ENCODE peak calls at places on chromosomes 16 and 17, in seven cellular contexts. One of them, this sample, is unnamed. For H3K27me3, the result is how much of the 10 kb centered on the place peaks cover.

GRCh38 chr17:69142473-69142802 is 743 bp upstream of the ABCA6 start:
- DNase-seq in mammary epithelial cell: peak
- DNase-seq in fibroblast of lung: peak
- DNase-seq in body of pancreas: peak
- DNase-seq in upper lobe of right lung: no peak
- DNase-seq in lower lobe of right lung: no peak
- DNase-seq in CD8-positive, alpha-beta T cell: no peak
- DNase-seq in this sample: no peak

GRCh38 chr17:76735006-76735405 is 2.1 kb downstream of the SRSF2 start:
- DNase-seq in body of pancreas: no peak
- DNase-seq in upper lobe of right lung: no peak
- DNase-seq in fibroblast of lung: peak
- DNase-seq in CD8-positive, alpha-beta T cell: no peak
- DNase-seq in lower lobe of right lung: no peak
- DNase-seq in mammary epithelial cell: peak
- DNase-seq in this sample: no peak

GRCh38 chr17:8253801-8254200 is 4.7 kb downstream of the PFAS start:
- DNase-seq in mammary epithelial cell: no peak
- DNase-seq in upper lobe of right lung: no peak
- DNase-seq in fibroblast of lung: no peak
- DNase-seq in body of pancreas: peak
- DNase-seq in lower lobe of right lung: no peak
- DNase-seq in CD8-positive, alpha-beta T cell: no peak
- DNase-seq in this sample: peak

GRCh38 chr17:44672479-44673093 is 16.3 kb downstream of the MEIOC start:
- DNase-seq in CD8-positive, alpha-beta T cell: no peak
- DNase-seq in upper lobe of right lung: no peak
- DNase-seq in body of pancreas: no peak
- DNase-seq in mammary epithelial cell: no peak
- DNase-seq in fibroblast of lung: peak
- DNase-seq in lower lobe of right lung: no peak
- DNase-seq in this sample: no peak

GRCh38 chr17:64032081-64032480 is 11.6 kb upstream of the ICAM2 start:
- DNase-seq in lower lobe of right lung: no peak
- DNase-seq in CD8-positive, alpha-beta T cell: no peak
- DNase-seq in mammary epithelial cell: peak
- DNase-seq in body of pancreas: no peak
- DNase-seq in fibroblast of lung: no peak
- DNase-seq in upper lobe of right lung: peak
- DNase-seq in this sample: peak

GRCh38 chr16:30374538-30374937 is at the start of gene MYL11:
- DNase-seq in mammary epithelial cell: no peak
- DNase-seq in body of pancreas: no peak
- DNase-seq in CD8-positive, alpha-beta T cell: no peak
- DNase-seq in fibroblast of lung: no peak
- DNase-seq in lower lobe of right lung: no peak
- DNase-seq in upper lobe of right lung: no peak
- DNase-seq in this sample: no peak

GRCh38 chr17:61456688-61457225 is 4.5 kb downstream of the TBX4 start:
- DNase-seq in lower lobe of right lung: no peak
- DNase-seq in upper lobe of right lung: peak
- DNase-seq in mammary epithelial cell: no peak
- DNase-seq in fibroblast of lung: no peak
- DNase-seq in CD8-positive, alpha-beta T cell: no peak
- DNase-seq in body of pancreas: no peak
- DNase-seq in this sample: no peak

GRCh38 chr17:43970366-43970765 is 16.6 kb upstream of the PYY start:
- DNase-seq in CD8-positive, alpha-beta T cell: no peak
- DNase-seq in mammary epithelial cell: no peak
- DNase-seq in lower lobe of right lung: no peak
- DNase-seq in fibroblast of lung: no peak
- DNase-seq in body of pancreas: no peak
- DNase-seq in upper lobe of right lung: no peak
- DNase-seq in this sample: no peak

GRCh38 chr16:15759070-15759469 is 97.8 kb downstream of the MYH11 start:
- DNase-seq in mammary epithelial cell: no peak
- DNase-seq in lower lobe of right lung: no peak
- DNase-seq in CD8-positive, alpha-beta T cell: no peak
- DNase-seq in body of pancreas: no peak
- DNase-seq in upper lobe of right lung: no peak
- DNase-seq in fibroblast of lung: no peak
- DNase-seq in this sample: no peak

GRCh38 chr16:81937305-81938038 is 73.8 kb downstream of the SDR42E1 start:
- DNase-seq in fibroblast of lung: no peak
- DNase-seq in upper lobe of right lung: no peak
- DNase-seq in mammary epithelial cell: no peak
- DNase-seq in lower lobe of right lung: no peak
- DNase-seq in CD8-positive, alpha-beta T cell: no peak
- DNase-seq in body of pancreas: no peak
- DNase-seq in this sample: no peak

GRCh38 chr17:40538019-40538935 is 27.0 kb downstream of the CCR7 start:
- DNase-seq in CD8-positive, alpha-beta T cell: no peak
- DNase-seq in fibroblast of lung: no peak
- DNase-seq in lower lobe of right lung: peak
- DNase-seq in body of pancreas: peak
- DNase-seq in upper lobe of right lung: peak
- DNase-seq in mammary epithelial cell: peak
- DNase-seq in this sample: no peak

GRCh38 chr16:66616169-66616568 is 11.7 kb downstream of the CMTM3 start:
- DNase-seq in CD8-positive, alpha-beta T cell: no peak
- DNase-seq in mammary epithelial cell: no peak
- DNase-seq in body of pancreas: no peak
- DNase-seq in fibroblast of lung: no peak
- DNase-seq in upper lobe of right lung: no peak
- DNase-seq in lower lobe of right lung: no peak
- DNase-seq in this sample: no peak

GRCh38 chr17:63835167-63835720 is 7.2 kb downstream of the SMARCD2 start:
- DNase-seq in CD8-positive, alpha-beta T cell: no peak
- DNase-seq in fibroblast of lung: no peak
- DNase-seq in upper lobe of right lung: no peak
- DNase-seq in mammary epithelial cell: no peak
- DNase-seq in body of pancreas: no peak
- DNase-seq in lower lobe of right lung: no peak
- DNase-seq in this sample: no peak

GRCh38 chr17:11273596-11273995 is 32.6 kb downstream of the SHISA6 start:
- DNase-seq in lower lobe of right lung: no peak
- DNase-seq in CD8-positive, alpha-beta T cell: no peak
- DNase-seq in body of pancreas: no peak
- DNase-seq in upper lobe of right lung: no peak
- DNase-seq in fibroblast of lung: no peak
- DNase-seq in mammary epithelial cell: no peak
- DNase-seq in this sample: no peak

GRCh38 chr16:50245417-50246298 is 20.7 kb upstream of the ADCY7 start:
- DNase-seq in fibroblast of lung: peak
- DNase-seq in mammary epithelial cell: peak
- DNase-seq in lower lobe of right lung: peak
- DNase-seq in body of pancreas: peak
- DNase-seq in upper lobe of right lung: peak
- DNase-seq in CD8-positive, alpha-beta T cell: peak
- DNase-seq in this sample: peak

GRCh38 chr17:50205111-50205821 is 3.8 kb upstream of the COL1A1 start:
- DNase-seq in lower lobe of right lung: no peak
- DNase-seq in CD8-positive, alpha-beta T cell: no peak
- DNase-seq in body of pancreas: no peak
- DNase-seq in upper lobe of right lung: no peak
- DNase-seq in mammary epithelial cell: no peak
- DNase-seq in fibroblast of lung: no peak
- DNase-seq in this sample: no peak

GRCh38 chr17:59675231-59675630 is 32.0 kb downstream of the PTRH2 start:
- DNase-seq in mammary epithelial cell: no peak
- DNase-seq in lower lobe of right lung: no peak
- DNase-seq in fibroblast of lung: no peak
- DNase-seq in CD8-positive, alpha-beta T cell: no peak
- DNase-seq in body of pancreas: no peak
- DNase-seq in upper lobe of right lung: no peak
- DNase-seq in this sample: no peak

GRCh38 chr16:85430523-85431381 is 182.4 kb upstream of the GSE1 start:
- DNase-seq in CD8-positive, alpha-beta T cell: no peak
- DNase-seq in lower lobe of right lung: peak
- DNase-seq in mammary epithelial cell: no peak
- DNase-seq in body of pancreas: peak
- DNase-seq in fibroblast of lung: no peak
- DNase-seq in upper lobe of right lung: peak
- DNase-seq in this sample: peak

GRCh38 chr17:34312080-34312479 is 7.2 kb upstream of the CCL8 start:
- DNase-seq in CD8-positive, alpha-beta T cell: no peak
- DNase-seq in body of pancreas: no peak
- DNase-seq in fibroblast of lung: peak
- DNase-seq in lower lobe of right lung: no peak
- DNase-seq in upper lobe of right lung: no peak
- DNase-seq in mammary epithelial cell: no peak
- DNase-seq in this sample: no peak

GRCh38 chr16:49345829-49346228 is 27.8 kb upstream of the C16orf78 start:
- DNase-seq in body of pancreas: no peak
- DNase-seq in mammary epithelial cell: peak
- DNase-seq in upper lobe of right lung: no peak
- DNase-seq in fibroblast of lung: no peak
- DNase-seq in CD8-positive, alpha-beta T cell: no peak
- DNase-seq in lower lobe of right lung: no peak
- DNase-seq in this sample: no peak

GRCh38 chr16:85123891-85124635 is 11.8 kb upstream of the CIBAR2 start:
- DNase-seq in upper lobe of right lung: no peak
- DNase-seq in mammary epithelial cell: peak
- DNase-seq in fibroblast of lung: peak
- DNase-seq in lower lobe of right lung: peak
- DNase-seq in body of pancreas: peak
- DNase-seq in CD8-positive, alpha-beta T cell: no peak
- DNase-seq in this sample: no peak

GRCh38 chr17:81323083-81323369 is 27.9 kb upstream of the SLC38A10 start:
- DNase-seq in upper lobe of right lung: no peak
- DNase-seq in lower lobe of right lung: no peak
- DNase-seq in CD8-positive, alpha-beta T cell: no peak
- DNase-seq in fibroblast of lung: no peak
- DNase-seq in mammary epithelial cell: no peak
- DNase-seq in body of pancreas: no peak
- DNase-seq in this sample: no peak
- TF ChIP-seq CTCF in upper lobe of right lung: no peak
- TF ChIP-seq CTCF in lower lobe of right lung: no peak
- TF ChIP-seq CTCF in CD8-positive, alpha-beta T cell: no peak
- TF ChIP-seq CTCF in fibroblast of lung: no peak
- TF ChIP-seq CTCF in mammary epithelial cell: no peak
- TF ChIP-seq CTCF in body of pancreas: no peak
- TF ChIP-seq CTCF in this sample: no peak

GRCh38 chr16:56294599-56294998 is 103.3 kb downstream of the GNAO1 start:
- DNase-seq in fibroblast of lung: peak
- DNase-seq in upper lobe of right lung: no peak
- DNase-seq in body of pancreas: no peak
- DNase-seq in CD8-positive, alpha-beta T cell: no peak
- DNase-seq in mammary epithelial cell: peak
- DNase-seq in lower lobe of right lung: no peak
- DNase-seq in this sample: no peak

GRCh38 chr16:56294014-56294413 is 102.7 kb downstream of the GNAO1 start:
- DNase-seq in CD8-positive, alpha-beta T cell: no peak
- DNase-seq in fibroblast of lung: no peak
- DNase-seq in lower lobe of right lung: no peak
- DNase-seq in body of pancreas: no peak
- DNase-seq in mammary epithelial cell: no peak
- DNase-seq in upper lobe of right lung: no peak
- DNase-seq in this sample: no peak

GRCh38 chr16:56297684-56298083 is 106.4 kb downstream of the GNAO1 start:
- DNase-seq in body of pancreas: no peak
- DNase-seq in mammary epithelial cell: no peak
- DNase-seq in fibroblast of lung: no peak
- DNase-seq in CD8-positive, alpha-beta T cell: no peak
- DNase-seq in lower lobe of right lung: no peak
- DNase-seq in upper lobe of right lung: no peak
- DNase-seq in this sample: no peak

GRCh38 chr16:56295739-56296527 is 104.6 kb downstream of the GNAO1 start:
- DNase-seq in lower lobe of right lung: no peak
- DNase-seq in body of pancreas: no peak
- DNase-seq in fibroblast of lung: no peak
- DNase-seq in CD8-positive, alpha-beta T cell: no peak
- DNase-seq in upper lobe of right lung: no peak
- DNase-seq in mammary epithelial cell: no peak
- DNase-seq in this sample: no peak

GRCh38 chr16:56295059-56295673 is 103.9 kb downstream of the GNAO1 start:
- DNase-seq in mammary epithelial cell: no peak
- DNase-seq in upper lobe of right lung: no peak
- DNase-seq in lower lobe of right lung: no peak
- DNase-seq in CD8-positive, alpha-beta T cell: no peak
- DNase-seq in fibroblast of lung: no peak
- DNase-seq in body of pancreas: no peak
- DNase-seq in this sample: no peak
- H3K27me3 ChIP-seq in mammary epithelial cell: under half
- H3K27me3 ChIP-seq in upper lobe of right lung: under half
- H3K27me3 ChIP-seq in lower lobe of right lung: under half
- H3K27me3 ChIP-seq in CD8-positive, alpha-beta T cell: under half
- H3K27me3 ChIP-seq in fibroblast of lung: under half
- H3K27me3 ChIP-seq in body of pancreas: under half
- H3K27me3 ChIP-seq in this sample: under half

DNA sequence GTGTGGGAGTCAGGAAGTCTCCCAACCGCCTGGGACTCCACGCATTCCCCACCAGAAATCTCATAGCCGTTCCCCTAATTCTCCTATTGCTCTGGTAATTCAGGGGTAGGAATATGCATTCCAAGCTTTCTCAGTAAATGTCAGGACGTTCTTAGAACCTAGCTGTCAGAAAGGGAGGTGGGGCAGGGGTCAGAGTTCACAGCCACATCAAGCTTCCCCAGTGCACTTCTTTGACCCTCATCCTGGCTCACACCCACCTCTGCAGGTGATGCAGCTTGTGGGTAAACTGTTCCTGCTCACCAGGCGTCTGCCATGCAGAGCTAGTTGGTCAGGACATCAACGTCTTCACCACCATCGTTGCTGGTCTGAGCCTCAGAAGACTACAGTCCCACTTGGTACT is 14.0 kb upstream of the IL27 start:
- DNase-seq in CD8-positive, alpha-beta T cell: no peak
- DNase-seq in upper lobe of right lung: no peak
- DNase-seq in body of pancreas: no peak
- DNase-seq in fibroblast of lung: no peak
- DNase-seq in mammary epithelial cell: no peak
- DNase-seq in lower lobe of right lung: no peak
- DNase-seq in this sample: no peak
- H3K27ac ChIP-seq in CD8-positive, alpha-beta T cell: no peak
- H3K27ac ChIP-seq in upper lobe of right lung: no peak
- H3K27ac ChIP-seq in body of pancreas: no peak
- H3K27ac ChIP-seq in fibroblast of lung: no peak
- H3K27ac ChIP-seq in mammary epithelial cell: no peak
- H3K27ac ChIP-seq in lower lobe of right lung: no peak
- H3K27ac ChIP-seq in this sample: no peak

GRCh38 chr17:16019347-16019746 is 19.7 kb downstream of the TTC19 start:
- DNase-seq in mammary epithelial cell: no peak
- DNase-seq in body of pancreas: no peak
- DNase-seq in upper lobe of right lung: no peak
- DNase-seq in fibroblast of lung: no peak
- DNase-seq in lower lobe of right lung: no peak
- DNase-seq in CD8-positive, alpha-beta T cell: no peak
- DNase-seq in this sample: no peak

DNA sequence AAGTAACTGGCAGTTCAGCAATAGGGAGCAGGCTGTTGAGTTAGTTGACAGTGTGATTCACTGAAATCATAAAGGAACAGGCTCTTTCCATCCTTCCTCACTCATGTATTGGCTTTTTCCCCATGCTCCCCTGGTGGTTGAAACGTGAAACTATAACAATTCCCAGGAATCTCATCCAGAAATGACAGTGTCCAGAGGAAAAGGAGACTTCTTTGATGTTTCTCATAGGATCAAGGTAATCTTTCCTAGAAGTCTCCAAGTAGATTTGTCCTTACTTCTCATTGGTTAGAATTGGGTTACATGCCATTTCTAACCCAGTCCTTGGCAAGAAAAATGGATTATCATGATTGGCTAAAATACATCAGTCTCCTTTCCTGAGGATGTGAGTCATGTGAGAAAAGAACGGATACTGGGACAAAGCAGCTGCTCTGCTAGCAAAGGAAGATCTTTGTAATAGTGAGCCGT is 14.4 kb downstream of the TTC19 start:
- DNase-seq in CD8-positive, alpha-beta T cell: no peak
- DNase-seq in lower lobe of right lung: no peak
- DNase-seq in body of pancreas: no peak
- DNase-seq in fibroblast of lung: peak
- DNase-seq in mammary epithelial cell: peak
- DNase-seq in upper lobe of right lung: no peak
- DNase-seq in this sample: no peak
- TF ChIP-seq CTCF in CD8-positive, alpha-beta T cell: no peak
- TF ChIP-seq CTCF in lower lobe of right lung: peak
- TF ChIP-seq CTCF in body of pancreas: peak
- TF ChIP-seq CTCF in fibroblast of lung: peak
- TF ChIP-seq CTCF in mammary epithelial cell: peak
- TF ChIP-seq CTCF in upper lobe of right lung: peak
- TF ChIP-seq CTCF in this sample: peak